ENCODE peak calls at places on chromosomes 1 and 21, in six cellular contexts. Y is GM10248; W is mammary epithelial cell; V is activated CD8-positive, alpha-beta T cell treated with anti-CD3 and anti-CD28 coated beads for 36 hours; A is fibroblast of lung; D is left ventricle myocardium inferior. O is an unnamed sample.

GRCh38 chr1:58932820-58933598 is 149.2 kb upstream of the JUN start:
- DNase-seq in A (peak), V (no peak), Y (no peak), D (no peak), W (peak), O (no peak)

GRCh38 chr1:154550657-154551056 is 7.8 kb downstream of the UBE2Q1 start:
- DNase-seq in W (no peak), A (no peak), D (no peak), V (no peak), Y (no peak), O (no peak)

GRCh38 chr1:179809506-179810366 is 66.6 kb downstream of the FAM163A start:
- DNase-seq in W (peak), D (peak), V (peak), Y (peak), A (peak), O (peak)

GRCh38 chr21:38973552-38973951 is 167.8 kb downstream of the ETS2 start:
- DNase-seq in D (no peak), Y (no peak), W (no peak), A (no peak), V (no peak), O (no peak)

GRCh38 chr21:45304945-45305344 is 17.2 kb upstream of the POFUT2 start:
- DNase-seq in V (peak), D (peak), W (no peak), Y (no peak), A (no peak), O (no peak)

GRCh38 chr1:222788328-222789156 is 26.3 kb upstream of the DISP1 start:
- DNase-seq in Y (no peak), V (no peak), D (no peak), A (no peak), W (no peak), O (no peak)

GRCh38 chr1:109718495-109718894 is 6.4 kb downstream of the GSTM5 start:
- DNase-seq in Y (no peak), D (no peak), W (peak), V (no peak), A (no peak), O (no peak)

GRCh38 chr1:62685431-62685859 is 2.7 kb downstream of the DOCK7 start:
- DNase-seq in A (no peak), D (no peak), W (no peak), V (no peak), Y (no peak), O (no peak)

GRCh38 chr1:201628490-201628889 is 89.6 kb downstream of the NAV1 start:
- DNase-seq in V (no peak), Y (no peak), W (no peak), A (no peak), D (peak), O (no peak)

GRCh38 chr1:3902546-3902945 is 2.5 kb upstream of the C1orf174 start:
- DNase-seq in A (no peak), V (peak), D (no peak), W (no peak), Y (no peak), O (no peak)

GRCh38 chr21:43779660-43780059 is 3.6 kb upstream of the CSTB start:
- DNase-seq in Y (no peak), V (no peak), D (no peak), A (no peak), W (no peak), O (no peak)

GRCh38 chr1:67618285-67619018 is 66.5 kb upstream of the GADD45A start:
- DNase-seq in W (peak), A (peak), Y (no peak), V (no peak), D (no peak), O (no peak)

GRCh38 chr1:157173900-157174410 is 35.8 kb upstream of the ETV3 start:
- DNase-seq in Y (no peak), W (no peak), D (no peak), V (no peak), A (no peak), O (no peak)

GRCh38 chr1:87644500-87645245 is 316.0 kb downstream of the LMO4 start:
- DNase-seq in W (peak), D (no peak), A (peak), V (peak), Y (no peak), O (no peak)

GRCh38 chr1:88998716-88999115 is 6.3 kb upstream of the KYAT3 start:
- DNase-seq in W (peak), A (peak), V (peak), D (no peak), Y (peak), O (no peak)

GRCh38 chr21:17492415-17493168 is 20.3 kb upstream of the CXADR start:
- DNase-seq in D (no peak), W (peak), Y (no peak), A (no peak), V (no peak), O (no peak)

GRCh38 chr1:2229032-2229920 is 1.2 kb downstream of the SKI start:
- DNase-seq in V (peak), W (peak), D (peak), Y (peak), A (peak), O (peak)

GRCh38 chr1:21607549-21608529 is 61.3 kb downstream of the RAP1GAP start:
- DNase-seq in Y (peak), V (peak), D (peak), W (peak), A (peak), O (peak)

GRCh38 chr21:44423941-44424607 is 31.2 kb upstream of the LRRC3 start:
- DNase-seq in A (no peak), W (no peak), D (peak), V (no peak), Y (no peak), O (no peak)

GRCh38 chr1:30420519-30421050 is 302.8 kb downstream of the MATN1 start:
- DNase-seq in W (peak), D (no peak), V (no peak), Y (no peak), A (no peak), O (no peak)

DNA sequence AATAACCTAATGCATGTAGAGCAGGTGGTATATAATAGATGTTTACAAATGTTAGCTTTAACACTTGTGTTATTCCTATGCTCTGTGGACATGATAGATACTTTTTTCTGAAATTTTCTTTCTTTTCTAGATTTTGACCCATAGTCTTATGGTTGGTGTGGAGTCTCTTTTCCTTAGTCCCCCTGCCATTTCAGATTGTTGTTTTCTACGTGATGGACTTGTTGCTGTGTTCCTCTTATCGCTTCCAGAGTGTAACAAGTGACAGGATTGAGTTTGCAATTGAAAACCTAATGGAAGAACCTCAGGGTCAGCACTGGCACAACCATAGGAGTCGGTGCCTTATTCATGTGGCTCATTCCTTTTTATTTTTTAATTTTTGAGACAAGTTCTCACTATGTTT is 136.4 kb downstream of the HHAT start:
- DNase-seq in V (no peak), Y (no peak), W (no peak), D (no peak), A (no peak), O (no peak)
- TF ChIP-seq CTCF in V (no peak), Y (no peak), W (no peak), D (no peak), A (no peak), O (no peak)

GRCh38 chr21:46435786-46436227 is 22.9 kb upstream of the DIP2A start:
- DNase-seq in D (no peak), V (no peak), W (no peak), Y (no peak), A (no peak), O (no peak)
- TF ChIP-seq CTCF in D (no peak), V (no peak), W (no peak), Y (no peak), A (no peak), O (no peak)

GRCh38 chr1:209667701-209668100 is 7.5 kb upstream of the G0S2 start:
- DNase-seq in D (no peak), V (no peak), A (no peak), Y (no peak), W (no peak), O (no peak)
- TF ChIP-seq CTCF in D (no peak), V (no peak), A (no peak), Y (no peak), W (no peak), O (no peak)

GRCh38 chr1:70354332-70355110 is at the start of gene ANKRD13C:
- DNase-seq in D (peak), V (peak), A (peak), W (peak), Y (peak), O (peak)
- TF ChIP-seq CTCF in D (no peak), V (no peak), A (no peak), W (no peak), Y (peak), O (no peak)

O was measured in GM13977.